ENCODE peak calls at places on chromosomes 1 and 21, in nine cellular contexts. W is AG08396, M is fibroblast of the conjunctiva, C is cardiac fibroblast, Q is T-cell, K is left cardiac atrium, Y is psoas muscle, B is Calu3, G is upper lobe of right lung. S is an unnamed sample.
A peak's percentile ranks its signal among the peaks of the same experiment; 100 is the strongest.

GRCh38 chr1:178928985-178929384 is 58.1 kb upstream of the ANGPTL1 start:
- DNase-seq in W (no peak), M (no peak), C (peak; percentile 21), Q (no peak), K (no peak), Y (no peak), B (no peak), G (no peak), S (no peak)

GRCh38 chr1:230084408-230085177 is 17.6 kb downstream of the GALNT2 start:
- DNase-seq in W (peak; percentile 90), M (peak; percentile 89), C (peak; percentile 98), Q (no peak), K (peak; percentile 74), Y (peak; percentile 63), B (peak; percentile 86), G (no peak), S (no peak)

GRCh38 chr1:215923129-215923824 is 356.2 kb downstream of the KCTD3 start:
- DNase-seq in W (peak; percentile 8), M (no peak), C (no peak), Q (no peak), K (no peak), Y (no peak), B (no peak), G (no peak), S (no peak)

GRCh38 chr1:169102567-169102966 is 3.9 kb upstream of the ATP1B1 start:
- DNase-seq in W (peak; percentile 76), M (peak; percentile 47), C (peak; percentile 69), Q (no peak), K (peak; percentile 40), Y (no peak), B (peak; percentile 60), G (peak; percentile 64), S (no peak)

GRCh38 chr1:2986549-2987305 is 34.5 kb upstream of the ACTRT2 start:
- DNase-seq in W (no peak), M (no peak), C (no peak), Q (no peak), K (no peak), Y (no peak), B (no peak), G (peak; percentile 40), S (no peak)

GRCh38 chr21:27572681-27573080 is 605.8 kb upstream of the ADAMTS5 start:
- DNase-seq in W (peak; percentile 23), M (peak; percentile 16), C (peak; percentile 90), Q (no peak), K (no peak), Y (no peak), B (no peak), G (no peak), S (no peak)

GRCh38 chr1:41664861-41665640 is 180.6 kb upstream of the EDN2 start:
- DNase-seq in W (peak; percentile 52), M (no peak), C (peak; percentile 78), Q (no peak), K (no peak), Y (no peak), B (peak; percentile 54), G (no peak), S (no peak)

GRCh38 chr1:40435471-40435870 is 14.8 kb upstream of the ZFP69B start:
- DNase-seq in W (peak; percentile 12), M (no peak), C (peak; percentile 16), Q (no peak), K (no peak), Y (no peak), B (no peak), G (no peak), S (no peak)

GRCh38 chr21:27653481-27653880 is 686.6 kb upstream of the ADAMTS5 start:
- DNase-seq in W (no peak), M (no peak), C (no peak), Q (no peak), K (no peak), Y (no peak), B (no peak), G (no peak), S (no peak)

GRCh38 chr1:200247513-200247912 is 162.3 kb downstream of the ZNF281 start:
- DNase-seq in W (no peak), M (no peak), C (no peak), Q (no peak), K (no peak), Y (no peak), B (no peak), G (no peak), S (no peak)

GRCh38 chr1:225737179-225737578 is 40.4 kb upstream of the SRP9 start:
- DNase-seq in W (no peak), M (no peak), C (peak; percentile 15), Q (no peak), K (no peak), Y (no peak), B (peak; percentile 12), G (no peak), S (no peak)

GRCh38 chr1:203268901-203269653 is 36.2 kb upstream of the BTG2 start:
- DNase-seq in W (peak; percentile 73), M (peak; percentile 61), C (peak; percentile 83), Q (no peak), K (no peak), Y (no peak), B (peak; percentile 58), G (no peak), S (peak; percentile 81)

GRCh38 chr1:152112101-152112884 is 3.0 kb downstream of the TCHH start:
- DNase-seq in W (no peak), M (no peak), C (peak; percentile 16), Q (no peak), K (no peak), Y (no peak), B (no peak), G (peak; percentile 61), S (no peak)

GRCh38 chr1:192575499-192576189 is at the start of gene RGS1:
- DNase-seq in W (no peak), M (no peak), C (no peak), Q (peak; percentile 45), K (no peak), Y (no peak), B (no peak), G (peak; percentile 66), S (peak; percentile 67)

GRCh38 chr1:199243423-199244061 is 604.7 kb downstream of the PTPRC start:
- DNase-seq in W (peak; percentile 40), M (peak; percentile 8), C (peak; percentile 69), Q (peak; percentile 46), K (peak; percentile 39), Y (no peak), B (peak; percentile 83), G (peak; percentile 73), S (peak; percentile 49)

GRCh38 chr1:19734472-19734999 is 65.2 kb downstream of the TMCO4 start:
- DNase-seq in W (peak; percentile 43), M (no peak), C (peak; percentile 25), Q (no peak), K (no peak), Y (no peak), B (no peak), G (peak; percentile 33), S (no peak)

GRCh38 chr1:13813398-13814012 is 113.5 kb downstream of the PRDM2 start:
- DNase-seq in W (peak; percentile 50), M (no peak), C (no peak), Q (peak; percentile 56), K (no peak), Y (no peak), B (no peak), G (peak; percentile 72), S (peak; percentile 42)

GRCh38 chr1:98119793-98120192 is 199.0 kb upstream of the DPYD start:
- DNase-seq in W (peak; percentile 14), M (no peak), C (peak; percentile 38), Q (no peak), K (no peak), Y (no peak), B (peak; percentile 12), G (no peak), S (no peak)

GRCh38 chr1:188958461-188959115 is 1519.1 kb downstream of the BRINP3 start:
- DNase-seq in W (no peak), M (no peak), C (no peak), Q (no peak), K (no peak), Y (no peak), B (no peak), G (no peak), S (no peak)

GRCh38 chr1:4801192-4801924 is 146.9 kb downstream of the AJAP1 start:
- DNase-seq in W (no peak), M (peak; percentile 6), C (no peak), Q (no peak), K (peak; percentile 69), Y (peak; percentile 80), B (no peak), G (peak; percentile 69), S (no peak)

S was measured in naive thymus-derived CD8-positive, alpha-beta T cell.